ENCODE peak calls at places on chromosome X, in six cellular contexts. One of them, this sample, is unnamed.

GRCh38 chrX:110846071-110846470 is 50.5 kb upstream of the CHRDL1 start:
- DNase-seq in K562: no peak
- DNase-seq in SK-N-SH: no peak
- DNase-seq in HepG2: no peak
- DNase-seq in GM12878: no peak
- DNase-seq in A549: no peak
- DNase-seq in this sample: no peak

GRCh38 chrX:21711848-21712197 is 46.1 kb downstream of the SMPX start:
- DNase-seq in GM12878: no peak
- DNase-seq in A549: no peak
- DNase-seq in K562: no peak
- DNase-seq in SK-N-SH: no peak
- DNase-seq in HepG2: no peak
- DNase-seq in this sample: no peak

GRCh38 chrX:9291666-9292065 is 173.2 kb upstream of the TBL1X start:
- DNase-seq in HepG2: no peak
- DNase-seq in SK-N-SH: no peak
- DNase-seq in GM12878: no peak
- DNase-seq in K562: no peak
- DNase-seq in A549: no peak
- DNase-seq in this sample: no peak

GRCh38 chrX:16931371-16931770 is 15.1 kb upstream of the REPS2 start:
- DNase-seq in SK-N-SH: no peak
- DNase-seq in HepG2: no peak
- DNase-seq in GM12878: no peak
- DNase-seq in A549: no peak
- DNase-seq in K562: no peak
- DNase-seq in this sample: no peak

GRCh38 chrX:32954125-32954524 is 257.2 kb downstream of the DMD start:
- DNase-seq in HepG2: no peak
- DNase-seq in A549: no peak
- DNase-seq in GM12878: no peak
- DNase-seq in K562: no peak
- DNase-seq in SK-N-SH: no peak
- DNase-seq in this sample: no peak

GRCh38 chrX:23276475-23276874 is 58.2 kb upstream of the PTCHD1 start:
- DNase-seq in K562: no peak
- DNase-seq in A549: no peak
- DNase-seq in HepG2: no peak
- DNase-seq in GM12878: no peak
- DNase-seq in SK-N-SH: no peak
- DNase-seq in this sample: no peak

GRCh38 chrX:12896935-12897334 is 9.5 kb upstream of the TLR8 start:
- DNase-seq in K562: no peak
- DNase-seq in HepG2: no peak
- DNase-seq in A549: no peak
- DNase-seq in GM12878: no peak
- DNase-seq in SK-N-SH: no peak
- DNase-seq in this sample: no peak

GRCh38 chrX:13266641-13267420 is 53.0 kb downstream of the ATXN3L start:
- DNase-seq in GM12878: no peak
- DNase-seq in SK-N-SH: no peak
- DNase-seq in HepG2: no peak
- DNase-seq in A549: no peak
- DNase-seq in K562: no peak
- DNase-seq in this sample: no peak

GRCh38 chrX:119885554-119886428 is 9.9 kb upstream of the AKAP14 start:
- DNase-seq in A549: no peak
- DNase-seq in SK-N-SH: no peak
- DNase-seq in GM12878: no peak
- DNase-seq in K562: no peak
- DNase-seq in HepG2: peak
- DNase-seq in this sample: no peak

GRCh38 chrX:106177982-106178321 is 9.8 kb downstream of the PWWP3B start:
- DNase-seq in SK-N-SH: no peak
- DNase-seq in K562: no peak
- DNase-seq in A549: no peak
- DNase-seq in GM12878: no peak
- DNase-seq in HepG2: no peak
- DNase-seq in this sample: no peak

GRCh38 chrX:43805579-43805978 is 76.7 kb downstream of the MAOB start:
- DNase-seq in SK-N-SH: no peak
- DNase-seq in K562: no peak
- DNase-seq in GM12878: no peak
- DNase-seq in HepG2: no peak
- DNase-seq in A549: no peak
- DNase-seq in this sample: no peak

GRCh38 chrX:148956352-148956751 is 455.9 kb downstream of the AFF2 start:
- DNase-seq in K562: no peak
- DNase-seq in HepG2: no peak
- DNase-seq in SK-N-SH: no peak
- DNase-seq in A549: no peak
- DNase-seq in GM12878: no peak
- DNase-seq in this sample: no peak

GRCh38 chrX:51931761-51932160 is 38.3 kb downstream of the MAGED1 start:
- DNase-seq in K562: no peak
- DNase-seq in A549: no peak
- DNase-seq in GM12878: no peak
- DNase-seq in SK-N-SH: peak
- DNase-seq in HepG2: no peak
- DNase-seq in this sample: no peak

GRCh38 chrX:154840856-154841255 is 6.4 kb upstream of the SMIM9 start:
- DNase-seq in GM12878: no peak
- DNase-seq in SK-N-SH: peak
- DNase-seq in A549: peak
- DNase-seq in K562: peak
- DNase-seq in HepG2: peak
- DNase-seq in this sample: no peak

GRCh38 chrX:19540076-19540475 is 24.8 kb upstream of the MAP3K15 start:
- DNase-seq in A549: no peak
- DNase-seq in GM12878: no peak
- DNase-seq in K562: no peak
- DNase-seq in HepG2: no peak
- DNase-seq in SK-N-SH: no peak
- DNase-seq in this sample: no peak

GRCh38 chrX:77446029-77446585 is 1.1 kb upstream of the FGF16 start:
- DNase-seq in GM12878: no peak
- DNase-seq in A549: no peak
- DNase-seq in K562: no peak
- DNase-seq in SK-N-SH: no peak
- DNase-seq in HepG2: no peak
- DNase-seq in this sample: peak

GRCh38 chrX:11059923-11060322 is 51.2 kb upstream of the HCCS start:
- DNase-seq in SK-N-SH: no peak
- DNase-seq in A549: no peak
- DNase-seq in HepG2: no peak
- DNase-seq in GM12878: no peak
- DNase-seq in K562: no peak
- DNase-seq in this sample: no peak

GRCh38 chrX:151543706-151544105 is 19.8 kb upstream of the PASD1 start:
- DNase-seq in GM12878: no peak
- DNase-seq in SK-N-SH: no peak
- DNase-seq in HepG2: peak
- DNase-seq in A549: no peak
- DNase-seq in K562: no peak
- DNase-seq in this sample: no peak

GRCh38 chrX:45740291-45740690 is 539.6 kb upstream of the DIPK2B start:
- DNase-seq in HepG2: no peak
- DNase-seq in A549: no peak
- DNase-seq in GM12878: no peak
- DNase-seq in SK-N-SH: no peak
- DNase-seq in K562: no peak
- DNase-seq in this sample: no peak

GRCh38 chrX:51215266-51215665 is 117.4 kb upstream of the NUDT10 start:
- DNase-seq in K562: no peak
- DNase-seq in HepG2: peak
- DNase-seq in A549: no peak
- DNase-seq in SK-N-SH: no peak
- DNase-seq in GM12878: no peak
- DNase-seq in this sample: no peak

GRCh38 chrX:5780821-5781220 is 447.8 kb downstream of the NLGN4X start:
- DNase-seq in K562: no peak
- DNase-seq in HepG2: no peak
- DNase-seq in A549: no peak
- DNase-seq in GM12878: no peak
- DNase-seq in SK-N-SH: no peak
- DNase-seq in this sample: no peak

DNA sequence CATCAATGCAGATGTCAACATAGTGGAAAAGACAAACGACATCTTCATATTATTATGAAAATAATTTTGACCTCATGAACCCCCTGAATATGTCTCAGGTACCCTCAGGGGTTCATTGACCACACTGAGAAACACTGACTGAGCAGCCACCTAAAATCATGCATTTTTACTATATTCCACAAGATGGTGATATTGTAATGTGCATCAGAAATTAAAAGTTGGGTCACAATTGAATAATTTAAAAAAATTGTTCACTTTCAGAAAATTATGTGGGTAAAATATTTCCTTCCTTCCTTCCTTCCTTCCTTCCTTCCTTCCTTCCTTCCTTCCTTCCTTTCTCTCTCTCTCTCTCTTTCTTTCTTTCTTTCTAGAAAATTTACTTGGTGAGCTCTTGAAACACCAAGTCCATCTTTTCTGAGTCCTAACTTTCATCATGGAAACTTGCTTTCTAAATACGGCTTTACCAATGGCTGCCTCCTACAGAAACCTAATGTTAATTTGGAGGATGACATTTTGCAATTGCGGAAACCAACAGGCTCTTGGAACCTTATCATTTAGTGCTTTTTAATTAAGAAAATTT is 103.6 kb downstream of the RTL3 start:
- DNase-seq in A549: no peak
- DNase-seq in HepG2: no peak
- DNase-seq in GM12878: no peak
- DNase-seq in K562: no peak
- DNase-seq in SK-N-SH: no peak
- DNase-seq in this sample: no peak
- TF ChIP-seq CHD2 in A549: no peak
- TF ChIP-seq CHD2 in HepG2: no peak
- TF ChIP-seq CHD2 in GM12878: no peak
- TF ChIP-seq CHD2 in K562: no peak
- TF ChIP-seq CHD2 in SK-N-SH: no peak
- TF ChIP-seq CHD2 in this sample: no peak

GRCh38 chrX:115652221-115652620 is 91.2 kb downstream of the PLS3 start:
- DNase-seq in A549: no peak
- DNase-seq in K562: no peak
- DNase-seq in GM12878: no peak
- DNase-seq in SK-N-SH: no peak
- DNase-seq in HepG2: no peak
- DNase-seq in this sample: no peak

GRCh38 chrX:115650449-115650848 is 89.5 kb downstream of the PLS3 start:
- DNase-seq in HepG2: no peak
- DNase-seq in GM12878: no peak
- DNase-seq in SK-N-SH: no peak
- DNase-seq in A549: no peak
- DNase-seq in K562: no peak
- DNase-seq in this sample: no peak

GRCh38 chrX:115649461-115650063 is 88.6 kb downstream of the PLS3 start:
- DNase-seq in A549: no peak
- DNase-seq in GM12878: no peak
- DNase-seq in K562: no peak
- DNase-seq in HepG2: no peak
- DNase-seq in SK-N-SH: no peak
- DNase-seq in this sample: no peak

GRCh38 chrX:115650916-115651315 is 89.9 kb downstream of the PLS3 start:
- DNase-seq in A549: peak
- DNase-seq in HepG2: peak
- DNase-seq in K562: peak
- DNase-seq in GM12878: peak
- DNase-seq in SK-N-SH: peak
- DNase-seq in this sample: no peak
- TF ChIP-seq CHD2 in A549: no peak
- TF ChIP-seq CHD2 in HepG2: no peak
- TF ChIP-seq CHD2 in K562: no peak
- TF ChIP-seq CHD2 in GM12878: no peak
- TF ChIP-seq CHD2 in SK-N-SH: no peak
- TF ChIP-seq CHD2 in this sample: no peak

GRCh38 chrX:771536-771935 is 140.9 kb downstream of the SHOX start:
- DNase-seq in HepG2: no peak
- DNase-seq in GM12878: no peak
- DNase-seq in A549: no peak
- DNase-seq in K562: no peak
- DNase-seq in SK-N-SH: no peak
- DNase-seq in this sample: no peak

GRCh38 chrX:774536-774935 is 143.9 kb downstream of the SHOX start:
- DNase-seq in GM12878: no peak
- DNase-seq in HepG2: no peak
- DNase-seq in A549: no peak
- DNase-seq in SK-N-SH: no peak
- DNase-seq in K562: no peak
- DNase-seq in this sample: no peak

GRCh38 chrX:773292-774025 is 142.9 kb downstream of the SHOX start:
- DNase-seq in HepG2: no peak
- DNase-seq in A549: no peak
- DNase-seq in GM12878: no peak
- DNase-seq in SK-N-SH: no peak
- DNase-seq in K562: no peak
- DNase-seq in this sample: no peak

GRCh38 chrX:776529-777230 is 146.1 kb downstream of the SHOX start:
- DNase-seq in HepG2: no peak
- DNase-seq in K562: no peak
- DNase-seq in A549: no peak
- DNase-seq in SK-N-SH: no peak
- DNase-seq in GM12878: no peak
- DNase-seq in this sample: no peak

GRCh38 chrX:776061-776460 is 145.5 kb downstream of the SHOX start:
- DNase-seq in SK-N-SH: no peak
- DNase-seq in GM12878: no peak
- DNase-seq in HepG2: no peak
- DNase-seq in A549: no peak
- DNase-seq in K562: no peak
- DNase-seq in this sample: no peak
- TF ChIP-seq CHD2 in SK-N-SH: no peak
- TF ChIP-seq CHD2 in GM12878: no peak
- TF ChIP-seq CHD2 in HepG2: no peak
- TF ChIP-seq CHD2 in A549: no peak
- TF ChIP-seq CHD2 in K562: no peak
- TF ChIP-seq CHD2 in this sample: no peak

GRCh38 chrX:34809096-34809495 is 133.5 kb upstream of the FAM47B start:
- DNase-seq in A549: no peak
- DNase-seq in SK-N-SH: no peak
- DNase-seq in K562: no peak
- DNase-seq in GM12878: no peak
- DNase-seq in HepG2: no peak
- DNase-seq in this sample: no peak

GRCh38 chrX:34810911-34811310 is 131.7 kb upstream of the FAM47B start:
- DNase-seq in GM12878: no peak
- DNase-seq in K562: no peak
- DNase-seq in SK-N-SH: no peak
- DNase-seq in HepG2: no peak
- DNase-seq in A549: no peak
- DNase-seq in this sample: no peak

GRCh38 chrX:34813618-34814017 is 129.0 kb upstream of the FAM47B start:
- DNase-seq in A549: no peak
- DNase-seq in GM12878: no peak
- DNase-seq in SK-N-SH: no peak
- DNase-seq in K562: no peak
- DNase-seq in HepG2: no peak
- DNase-seq in this sample: no peak

GRCh38 chrX:34805951-34806350 is 136.6 kb upstream of the FAM47B start:
- DNase-seq in K562: no peak
- DNase-seq in HepG2: no peak
- DNase-seq in SK-N-SH: no peak
- DNase-seq in GM12878: no peak
- DNase-seq in A549: no peak
- DNase-seq in this sample: no peak

GRCh38 chrX:34810364-34810763 is 132.2 kb upstream of the FAM47B start:
- DNase-seq in K562: no peak
- DNase-seq in GM12878: no peak
- DNase-seq in SK-N-SH: no peak
- DNase-seq in A549: no peak
- DNase-seq in HepG2: no peak
- DNase-seq in this sample: no peak
- TF ChIP-seq CHD2 in K562: no peak
- TF ChIP-seq CHD2 in GM12878: no peak
- TF ChIP-seq CHD2 in SK-N-SH: no peak
- TF ChIP-seq CHD2 in A549: no peak
- TF ChIP-seq CHD2 in HepG2: no peak
- TF ChIP-seq CHD2 in this sample: no peak

This sample was measured in H1.